ENCODE peak calls at places on chromosomes 4 and X, in five cellular contexts. One of them, this sample, is unnamed.

GRCh38 chr4:154836030-154836429 is 55.0 kb downstream of the RBM46 start:
- DNase-seq in uterus: no peak
- DNase-seq in GM20000: no peak
- DNase-seq in omental fat pad: no peak
- DNase-seq in MM.1S: no peak
- DNase-seq in this sample: no peak

GRCh38 chr4:39820186-39820585 is 122.2 kb downstream of the UBE2K start:
- DNase-seq in uterus: no peak
- DNase-seq in MM.1S: no peak
- DNase-seq in GM20000: no peak
- DNase-seq in omental fat pad: no peak
- DNase-seq in this sample: no peak

GRCh38 chr4:101068115-101068514 is 279.2 kb downstream of the PPP3CA start:
- DNase-seq in GM20000: no peak
- DNase-seq in MM.1S: no peak
- DNase-seq in uterus: no peak
- DNase-seq in omental fat pad: no peak
- DNase-seq in this sample: no peak

GRCh38 chr4:108219998-108220397 is 51.3 kb upstream of the LEF1 start:
- DNase-seq in MM.1S: no peak
- DNase-seq in omental fat pad: no peak
- DNase-seq in GM20000: no peak
- DNase-seq in uterus: no peak
- DNase-seq in this sample: no peak

GRCh38 chr4:151304755-151305154 is 20.6 kb downstream of the SH3D19 start:
- DNase-seq in MM.1S: peak; percentile 89
- DNase-seq in uterus: no peak
- DNase-seq in omental fat pad: no peak
- DNase-seq in GM20000: no peak
- DNase-seq in this sample: no peak

GRCh38 chr4:184906480-184907097 is 80.8 kb upstream of the ACSL1 start:
- DNase-seq in omental fat pad: no peak
- DNase-seq in uterus: no peak
- DNase-seq in GM20000: no peak
- DNase-seq in MM.1S: no peak
- DNase-seq in this sample: no peak

GRCh38 chr4:126405369-126405982 is 1090.7 kb downstream of the FAT4 start:
- DNase-seq in omental fat pad: no peak
- DNase-seq in MM.1S: peak; percentile 47
- DNase-seq in uterus: no peak
- DNase-seq in GM20000: no peak
- DNase-seq in this sample: peak; percentile 3

GRCh38 chr4:1970926-1971325 is 37.8 kb downstream of the NELFA start:
- DNase-seq in MM.1S: no peak
- DNase-seq in omental fat pad: no peak
- DNase-seq in GM20000: no peak
- DNase-seq in uterus: no peak
- DNase-seq in this sample: no peak

GRCh38 chr4:70741872-70742271 is 20.1 kb downstream of the RUFY3 start:
- DNase-seq in MM.1S: no peak
- DNase-seq in omental fat pad: no peak
- DNase-seq in GM20000: no peak
- DNase-seq in uterus: no peak
- DNase-seq in this sample: no peak

GRCh38 chr4:76147454-76148141 is 599 bp downstream of the NUP54 start:
- DNase-seq in uterus: peak; percentile 20
- DNase-seq in MM.1S: peak; percentile 46
- DNase-seq in omental fat pad: peak; percentile 59
- DNase-seq in GM20000: peak; percentile 56
- DNase-seq in this sample: peak; percentile 45

GRCh38 chrX:68180501-68181061 is 252.7 kb downstream of the OPHN1 start:
- DNase-seq in uterus: no peak
- DNase-seq in MM.1S: no peak
- DNase-seq in omental fat pad: no peak
- DNase-seq in GM20000: no peak
- DNase-seq in this sample: no peak

GRCh38 chrX:136146614-136147319 is 566 bp upstream of the FHL1 start:
- DNase-seq in omental fat pad: no peak
- DNase-seq in MM.1S: peak; percentile 47
- DNase-seq in uterus: no peak
- DNase-seq in GM20000: peak; percentile 33
- DNase-seq in this sample: peak; percentile 32

GRCh38 chrX:103878466-103879151 is 46.6 kb upstream of the RAB9B start:
- DNase-seq in uterus: no peak
- DNase-seq in MM.1S: no peak
- DNase-seq in GM20000: no peak
- DNase-seq in omental fat pad: no peak
- DNase-seq in this sample: no peak

GRCh38 chrX:84709987-84710386 is 207.7 kb upstream of the HDX start:
- DNase-seq in omental fat pad: no peak
- DNase-seq in MM.1S: no peak
- DNase-seq in GM20000: no peak
- DNase-seq in uterus: no peak
- DNase-seq in this sample: no peak

GRCh38 chr4:145920205-145920604 is 18.4 kb downstream of the ZNF827 start:
- DNase-seq in omental fat pad: no peak
- DNase-seq in GM20000: no peak
- DNase-seq in MM.1S: no peak
- DNase-seq in uterus: no peak
- DNase-seq in this sample: no peak

GRCh38 chrX:1486749-1487361 is 34.1 kb upstream of the ASMTL start:
- DNase-seq in omental fat pad: no peak
- DNase-seq in GM20000: no peak
- DNase-seq in MM.1S: no peak
- DNase-seq in uterus: peak; percentile 36
- DNase-seq in this sample: no peak

GRCh38 chr4:180794352-180794751 is 1448.8 kb upstream of the TENM3 start:
- DNase-seq in MM.1S: no peak
- DNase-seq in GM20000: no peak
- DNase-seq in uterus: no peak
- DNase-seq in omental fat pad: no peak
- DNase-seq in this sample: no peak

GRCh38 chr4:77354550-77354949 is 197.5 kb downstream of the CCNG2 start:
- DNase-seq in GM20000: no peak
- DNase-seq in uterus: no peak
- DNase-seq in MM.1S: no peak
- DNase-seq in omental fat pad: no peak
- DNase-seq in this sample: no peak

GRCh38 chr4:175935016-175935661 is 123.1 kb upstream of the GPM6A start:
- DNase-seq in MM.1S: no peak
- DNase-seq in GM20000: no peak
- DNase-seq in uterus: no peak
- DNase-seq in omental fat pad: no peak
- DNase-seq in this sample: no peak

GRCh38 chrX:118824173-118824782 is 654 bp downstream of the ZCCHC12 start:
- DNase-seq in uterus: no peak
- DNase-seq in MM.1S: no peak
- DNase-seq in GM20000: no peak
- DNase-seq in omental fat pad: no peak
- DNase-seq in this sample: no peak

GRCh38 chr4:112516401-112517066 is 554 bp upstream of the NEUROG2 start:
- DNase-seq in uterus: no peak
- DNase-seq in GM20000: peak; percentile 88
- DNase-seq in omental fat pad: no peak
- DNase-seq in MM.1S: peak; percentile 54
- DNase-seq in this sample: peak; percentile 86

GRCh38 chr4:70940134-70940533 is 38.0 kb downstream of the MOB1B start:
- DNase-seq in GM20000: no peak
- DNase-seq in MM.1S: no peak
- DNase-seq in uterus: no peak
- DNase-seq in omental fat pad: no peak
- DNase-seq in this sample: no peak

DNA sequence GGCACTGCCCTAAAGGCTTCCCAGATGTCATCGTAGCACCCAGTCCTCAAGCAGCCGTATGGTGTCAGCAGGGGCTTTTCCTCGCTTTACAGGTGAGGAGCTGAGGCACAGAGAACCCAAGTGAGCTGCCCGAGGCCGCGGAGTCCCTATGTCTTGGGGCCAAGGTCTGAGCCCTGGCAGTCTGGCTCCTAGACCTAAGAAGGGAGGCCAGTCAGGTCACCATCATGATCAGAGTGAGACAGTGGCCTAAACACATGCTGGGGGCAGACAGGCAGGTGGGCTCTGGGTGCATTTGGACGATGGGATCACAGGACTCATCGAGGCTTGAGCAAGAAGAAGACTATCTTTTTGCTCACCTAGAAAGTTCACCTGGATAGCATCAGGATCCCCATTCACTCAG is 94.9 kb downstream of the WFS1 start:
- DNase-seq in MM.1S: no peak
- DNase-seq in uterus: no peak
- DNase-seq in omental fat pad: no peak
- DNase-seq in GM20000: no peak
- DNase-seq in this sample: no peak
- TF ChIP-seq CTCF in MM.1S: no peak
- TF ChIP-seq CTCF in uterus: no peak
- TF ChIP-seq CTCF in omental fat pad: no peak
- TF ChIP-seq CTCF in GM20000: no peak
- TF ChIP-seq CTCF in this sample: no peak

GRCh38 chrX:2609431-2610238 is 81.5 kb upstream of the CD99 start:
- DNase-seq in GM20000: no peak
- DNase-seq in omental fat pad: no peak
- DNase-seq in uterus: no peak
- DNase-seq in MM.1S: peak; percentile 11
- DNase-seq in this sample: no peak

GRCh38 chrX:2610246-2611170 is 80.6 kb upstream of the CD99 start:
- DNase-seq in MM.1S: no peak
- DNase-seq in uterus: no peak
- DNase-seq in GM20000: no peak
- DNase-seq in omental fat pad: no peak
- DNase-seq in this sample: no peak

GRCh38 chrX:2620576-2620975 is 70.5 kb upstream of the CD99 start:
- DNase-seq in GM20000: no peak
- DNase-seq in MM.1S: no peak
- DNase-seq in uterus: no peak
- DNase-seq in omental fat pad: no peak
- DNase-seq in this sample: no peak

DNA sequence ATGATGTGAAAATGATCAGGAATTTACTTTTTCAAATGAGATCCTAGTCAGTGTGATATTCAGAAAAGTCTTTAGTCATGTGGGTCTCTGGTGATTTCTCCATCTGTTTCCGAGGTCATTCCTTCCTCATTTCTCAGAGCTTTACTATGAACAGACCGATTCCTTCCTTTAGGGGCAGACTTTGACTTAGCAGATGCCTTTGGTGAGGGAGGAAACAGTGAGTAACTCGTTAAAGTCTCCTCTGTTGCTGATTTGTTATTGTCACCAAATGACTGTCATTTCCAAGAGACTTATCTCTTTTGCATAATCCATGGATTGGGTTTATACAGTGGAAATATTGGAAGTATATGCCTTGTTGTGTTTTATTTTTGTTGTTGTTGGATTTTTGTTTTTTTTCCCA is 76.2 kb upstream of the CD99 start:
- DNase-seq in omental fat pad: no peak
- DNase-seq in GM20000: no peak
- DNase-seq in MM.1S: no peak
- DNase-seq in uterus: no peak
- DNase-seq in this sample: no peak
- TF ChIP-seq CTCF in omental fat pad: no peak
- TF ChIP-seq CTCF in GM20000: no peak
- TF ChIP-seq CTCF in MM.1S: no peak
- TF ChIP-seq CTCF in uterus: peak; percentile 33
- TF ChIP-seq CTCF in this sample: no peak

GRCh38 chr4:124206779-124207605 is 505.5 kb downstream of the ANKRD50 start:
- DNase-seq in uterus: no peak
- DNase-seq in MM.1S: no peak
- DNase-seq in omental fat pad: no peak
- DNase-seq in GM20000: no peak
- DNase-seq in this sample: no peak

GRCh38 chr4:124203613-124204284 is 508.8 kb downstream of the ANKRD50 start:
- DNase-seq in MM.1S: no peak
- DNase-seq in GM20000: no peak
- DNase-seq in uterus: no peak
- DNase-seq in omental fat pad: no peak
- DNase-seq in this sample: no peak

GRCh38 chr4:124199755-124200154 is 512.8 kb downstream of the ANKRD50 start:
- DNase-seq in MM.1S: no peak
- DNase-seq in uterus: no peak
- DNase-seq in omental fat pad: no peak
- DNase-seq in GM20000: no peak
- DNase-seq in this sample: no peak

GRCh38 chr4:124199185-124199584 is 513.3 kb downstream of the ANKRD50 start:
- DNase-seq in omental fat pad: no peak
- DNase-seq in GM20000: no peak
- DNase-seq in MM.1S: no peak
- DNase-seq in uterus: no peak
- DNase-seq in this sample: no peak

GRCh38 chr4:124202106-124202505 is 510.4 kb downstream of the ANKRD50 start:
- DNase-seq in MM.1S: no peak
- DNase-seq in omental fat pad: no peak
- DNase-seq in uterus: peak; percentile 46
- DNase-seq in GM20000: no peak
- DNase-seq in this sample: no peak
- TF ChIP-seq CTCF in MM.1S: no peak
- TF ChIP-seq CTCF in omental fat pad: no peak
- TF ChIP-seq CTCF in uterus: no peak
- TF ChIP-seq CTCF in GM20000: no peak
- TF ChIP-seq CTCF in this sample: no peak

DNA sequence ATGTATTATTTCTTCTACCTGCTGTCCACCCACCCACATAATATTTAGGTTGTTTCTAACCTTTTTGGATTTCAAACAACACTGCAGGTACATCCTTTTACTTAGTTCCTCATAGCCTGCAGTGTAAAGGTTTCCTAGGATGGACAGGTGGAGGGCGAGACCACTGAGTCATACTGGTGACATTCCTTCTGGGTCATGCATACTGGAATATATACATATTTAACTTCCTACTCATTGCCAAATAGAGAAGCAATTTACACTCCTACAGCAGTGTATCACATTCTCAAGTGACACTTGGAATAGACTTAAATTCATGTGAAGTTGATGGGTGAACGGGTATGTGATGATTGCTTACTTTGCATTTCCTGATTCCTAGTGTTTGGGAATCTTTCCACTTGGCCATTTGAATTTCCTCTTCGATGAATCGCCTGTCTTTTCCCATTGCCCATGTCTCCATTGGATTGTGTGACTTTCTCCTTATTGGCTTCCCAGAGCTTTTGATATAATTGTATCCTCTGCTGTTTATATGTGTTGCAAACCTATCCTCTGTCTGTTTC is 8.2 kb upstream of the PPP2R2C start:
- DNase-seq in uterus: no peak
- DNase-seq in omental fat pad: no peak
- DNase-seq in MM.1S: no peak
- DNase-seq in GM20000: no peak
- DNase-seq in this sample: no peak
- TF ChIP-seq CTCF in uterus: no peak
- TF ChIP-seq CTCF in omental fat pad: no peak
- TF ChIP-seq CTCF in MM.1S: no peak
- TF ChIP-seq CTCF in GM20000: no peak
- TF ChIP-seq CTCF in this sample: no peak

GRCh38 chrX:31036895-31037294 is 34.9 kb downstream of the FTHL17 start:
- DNase-seq in MM.1S: peak; percentile 51
- DNase-seq in GM20000: peak; percentile 23
- DNase-seq in uterus: peak; percentile 15
- DNase-seq in omental fat pad: peak; percentile 23
- DNase-seq in this sample: peak; percentile 42
- TF ChIP-seq CTCF in MM.1S: peak; percentile 62
- TF ChIP-seq CTCF in GM20000: no peak
- TF ChIP-seq CTCF in uterus: peak; percentile 19
- TF ChIP-seq CTCF in omental fat pad: no peak
- TF ChIP-seq CTCF in this sample: peak; percentile 75

This sample was measured in GM13977.